ENCODE peak calls at places on chromosomes 4 and X, in four cellular contexts. V is GM23248, T is PC-3, W is HCT116. Q is an unnamed sample.

GRCh38 chrX:150508461-150509367 is 59.7 kb upstream of the MTM1 start:
- DNase-seq in T (no peak), V (peak), W (no peak), Q (no peak)

GRCh38 chr4:143482753-143483362 is 30.6 kb upstream of the SMARCA5 start:
- DNase-seq in W (peak), V (peak), T (peak), Q (peak)

GRCh38 chrX:86806786-86807185 is 658.5 kb downstream of the DACH2 start:
- DNase-seq in W (no peak), V (peak), T (peak), Q (peak)

GRCh38 chr4:171718069-171718468 is 95.1 kb upstream of the GALNTL6 start:
- DNase-seq in V (no peak), T (no peak), W (no peak), Q (no peak)

GRCh38 chrX:37818031-37818430 is 29.3 kb downstream of the DYNLT3 start:
- DNase-seq in W (no peak), V (no peak), T (no peak), Q (peak)

GRCh38 chr4:81600511-81601269 is 129.0 kb upstream of the RASGEF1B start:
- DNase-seq in V (no peak), T (no peak), W (no peak), Q (no peak)

GRCh38 chr4:124202106-124202505 is 510.4 kb downstream of the ANKRD50 start:
- DNase-seq in W (no peak), T (no peak), V (peak), Q (no peak)

GRCh38 chr4:66052426-66052825 is 382.1 kb upstream of the EPHA5 start:
- DNase-seq in T (no peak), W (no peak), V (no peak), Q (no peak)

GRCh38 chr4:111988514-111988913 is 156.7 kb upstream of the FAM241A start:
- DNase-seq in T (no peak), W (no peak), V (no peak), Q (no peak)

GRCh38 chrX:152149648-152150047 is 11.3 kb upstream of the MAGEA10 start:
- DNase-seq in W (no peak), V (no peak), T (no peak), Q (no peak)

GRCh38 chrX:68252664-68253063 is 180.6 kb downstream of the OPHN1 start:
- DNase-seq in T (no peak), V (no peak), W (no peak), Q (no peak)

GRCh38 chr4:65508169-65508568 is 162.1 kb downstream of the EPHA5 start:
- DNase-seq in T (peak), V (peak), W (no peak), Q (no peak)

GRCh38 chr4:124708517-124709300 is 3.8 kb downstream of the ANKRD50 start:
- DNase-seq in W (no peak), V (no peak), T (no peak), Q (no peak)

GRCh38 chr4:153765836-153766235 is 6.0 kb upstream of the RNF175 start:
- DNase-seq in T (no peak), W (no peak), V (no peak), Q (no peak)

GRCh38 chr4:156290811-156291210 is 337.1 kb upstream of the CTSO start:
- DNase-seq in T (no peak), V (peak), W (no peak), Q (no peak)

GRCh38 chr4:1211371-1211770 is 37.6 kb downstream of the CTBP1 start:
- DNase-seq in W (no peak), T (no peak), V (no peak), Q (no peak)

GRCh38 chrX:154986826-154987575 is 35.5 kb downstream of the F8 start:
- DNase-seq in W (no peak), T (peak), V (peak), Q (no peak)

GRCh38 chr4:61500883-61501282 is 300.8 kb downstream of the ADGRL3 start:
- DNase-seq in W (no peak), V (no peak), T (peak), Q (no peak)

GRCh38 chr4:42420120-42420519 is 22.8 kb downstream of the SHISA3 start:
- DNase-seq in W (no peak), V (no peak), T (no peak), Q (no peak)

GRCh38 chr4:86223472-86223871 is 136.4 kb downstream of the MAPK10 start:
- DNase-seq in W (peak), T (peak), V (peak), Q (peak)

GRCh38 chrX:19846995-19847790 is 40.2 kb downstream of the SH3KBP1 start:
- DNase-seq in T (peak), V (peak), W (no peak), Q (peak)

GRCh38 chrX:30282527-30282926 is 26.7 kb downstream of the NR0B1 start:
- DNase-seq in W (no peak), T (peak), V (peak), Q (no peak)

GRCh38 chr4:151541438-151542071 is 132.6 kb downstream of the FHIP1A start:
- DNase-seq in W (peak), V (peak), T (peak), Q (no peak)

GRCh38 chrX:151970661-151971060 is 3.8 kb downstream of the GABRE start:
- DNase-seq in W (no peak), V (peak), T (peak), Q (no peak)

GRCh38 chr4:102789317-102789717 is 28.5 kb upstream of the MANBA start:
- DNase-seq in T (peak), W (no peak), V (peak), Q (no peak)

GRCh38 chr4:70901984-70902576 is at the start of gene MOB1B:
- DNase-seq in V (peak), T (peak), W (peak), Q (peak)

GRCh38 chr4:170089274-170089742 is 448 bp downstream of the AADAT start:
- DNase-seq in T (peak), V (peak), W (no peak), Q (no peak)

GRCh38 chr4:2341911-2342652 is 76.4 kb downstream of the ZFYVE28 start:
- DNase-seq in T (no peak), W (no peak), V (no peak), Q (no peak)

GRCh38 chr4:90833698-90834097 is 706.5 kb downstream of the CCSER1 start:
- DNase-seq in V (no peak), T (no peak), W (no peak), Q (no peak)

GRCh38 chr4:55397024-55397520 is 1.3 kb downstream of the TMEM165 start:
- DNase-seq in W (no peak), T (peak), V (peak), Q (peak)

GRCh38 chr4:55398966-55399365 is 3.2 kb downstream of the TMEM165 start:
- DNase-seq in V (peak), W (no peak), T (no peak), Q (no peak)

GRCh38 chr4:55398461-55398860 is 2.7 kb downstream of the TMEM165 start:
- DNase-seq in V (peak), T (peak), W (no peak), Q (no peak)

GRCh38 chr4:55396305-55397023 is 707 bp downstream of the TMEM165 start:
- DNase-seq in V (peak), T (peak), W (no peak), Q (peak)

DNA sequence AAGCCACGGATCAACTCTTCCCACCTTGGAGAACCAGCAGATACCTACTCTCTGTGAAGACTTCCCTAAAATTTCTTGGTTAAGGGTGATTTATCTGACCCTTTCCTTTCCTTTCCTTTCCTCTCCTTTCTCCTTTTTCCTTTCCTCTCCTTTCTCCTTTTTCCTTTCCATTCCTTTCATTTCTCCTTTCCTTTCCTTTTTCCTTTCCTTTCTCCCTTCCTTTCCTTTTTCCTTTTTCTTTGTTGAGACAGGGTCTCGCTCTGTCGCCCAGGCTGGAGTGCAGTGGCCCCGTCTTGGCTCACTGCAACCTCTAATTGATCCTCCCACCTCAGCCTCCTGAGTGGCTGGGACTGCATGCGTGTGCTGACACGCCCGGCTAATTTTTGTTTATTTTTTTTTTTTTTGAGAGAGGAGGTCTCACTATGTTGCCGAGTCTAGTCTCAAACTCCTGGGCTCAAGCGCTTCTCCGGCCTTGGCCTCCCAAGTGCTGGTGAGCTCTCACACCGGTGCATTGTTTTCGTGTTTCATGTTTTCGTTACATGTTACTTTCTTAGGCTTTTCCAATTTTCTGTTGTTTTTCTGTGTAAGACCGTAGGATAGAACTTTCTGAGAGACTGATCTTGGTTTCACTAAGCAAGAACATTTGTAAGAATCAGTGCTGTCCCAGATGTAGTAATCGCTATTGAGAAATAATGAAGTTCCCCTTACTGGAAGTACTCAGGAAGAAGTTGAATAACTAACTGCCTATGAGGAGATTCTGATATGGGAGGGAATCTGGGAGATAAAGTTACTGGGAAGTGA is 2.0 kb downstream of the TMEM165 start:
- DNase-seq in T (peak), V (peak), W (no peak), Q (peak)
- TF ChIP-seq EZH2phosphoT487 in T (no peak), V (no peak), W (no peak), Q (no peak)

DNA sequence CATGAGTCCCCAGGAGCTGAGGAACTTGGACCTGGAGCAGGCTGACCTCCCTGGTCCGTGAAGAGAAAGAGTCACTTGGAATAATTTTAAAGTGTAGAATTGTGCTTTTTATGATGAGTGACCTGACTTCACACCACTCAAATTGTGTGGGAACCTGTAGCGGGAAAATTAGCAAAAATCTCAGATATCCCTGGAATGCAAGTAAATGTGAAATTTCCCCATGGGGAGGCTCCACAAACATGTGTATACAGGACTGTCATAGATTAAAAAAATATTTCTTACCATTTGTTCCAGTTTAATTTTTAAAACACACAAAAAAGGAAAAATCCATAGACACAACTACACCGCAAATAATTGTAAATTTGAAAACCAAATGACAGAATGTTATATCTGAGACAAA is 1079.6 kb upstream of the PABPC4L start:
- DNase-seq in V (no peak), T (no peak), W (no peak), Q (no peak)
- TF ChIP-seq EZH2phosphoT487 in V (no peak), T (no peak), W (no peak), Q (no peak)

GRCh38 chr4:108466936-108467902 is 153.2 kb upstream of the RPL34 start:
- DNase-seq in V (peak), W (peak), T (peak), Q (peak)
- TF ChIP-seq EZH2phosphoT487 in V (no peak), W (no peak), T (no peak), Q (no peak)

DNA sequence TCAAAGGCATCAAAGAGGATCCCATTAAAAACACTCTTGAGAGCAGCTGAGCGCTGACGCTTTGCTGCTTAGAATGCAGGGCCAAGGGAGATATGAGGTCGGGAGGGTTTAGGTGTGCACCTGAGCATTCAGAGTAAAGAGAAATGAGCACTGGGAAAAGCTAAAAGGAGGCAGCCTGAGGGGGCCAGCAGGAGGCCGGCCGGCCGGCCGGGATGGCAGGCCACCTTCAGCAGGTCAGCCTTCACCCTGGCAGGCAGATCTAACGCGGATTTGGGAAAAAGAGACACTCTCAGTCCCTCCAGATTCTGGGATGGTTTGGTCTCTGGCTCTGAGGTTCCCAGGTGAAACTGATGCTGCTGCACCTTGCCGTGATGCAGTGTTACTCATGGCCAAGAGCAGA is 393.5 kb downstream of the TRIML1 start:
- DNase-seq in T (no peak), W (no peak), V (no peak), Q (no peak)
- TF ChIP-seq EZH2phosphoT487 in T (no peak), W (no peak), V (no peak), Q (no peak)